ENCODE peak calls at places on chromosome 5, in ten cellular contexts. One of them, this sample, is unnamed. For H3K4me1, the result is how much of the 10 kb centered on the place peaks cover.

GRCh38 chr5:129001831-129002626 is 36.7 kb downstream of the SLC27A6 start:
- DNase-seq in HCT116: no peak
- DNase-seq in A549: no peak
- DNase-seq in psoas muscle: no peak
- DNase-seq in colonic mucosa: no peak
- DNase-seq in small intestine: no peak
- DNase-seq in aorta: no peak
- DNase-seq in prostate gland: no peak
- DNase-seq in heart right ventricle: no peak
- DNase-seq in left lung: no peak
- DNase-seq in this sample: no peak

GRCh38 chr5:32638309-32638708 is 53.0 kb downstream of the SUB1 start:
- DNase-seq in left lung: no peak
- DNase-seq in aorta: no peak
- DNase-seq in heart right ventricle: no peak
- DNase-seq in prostate gland: no peak
- DNase-seq in colonic mucosa: no peak
- DNase-seq in psoas muscle: no peak
- DNase-seq in A549: no peak
- DNase-seq in small intestine: no peak
- DNase-seq in HCT116: no peak
- DNase-seq in this sample: no peak

GRCh38 chr5:55234171-55234700 is 828 bp upstream of the CCNO start:
- DNase-seq in A549: peak
- DNase-seq in colonic mucosa: peak
- DNase-seq in psoas muscle: no peak
- DNase-seq in HCT116: peak
- DNase-seq in prostate gland: no peak
- DNase-seq in small intestine: peak
- DNase-seq in heart right ventricle: no peak
- DNase-seq in left lung: no peak
- DNase-seq in aorta: peak
- DNase-seq in this sample: peak

GRCh38 chr5:135230326-135230925 is 168.6 kb downstream of the MACROH2A1 start:
- DNase-seq in HCT116: no peak
- DNase-seq in aorta: peak
- DNase-seq in heart right ventricle: peak
- DNase-seq in colonic mucosa: peak
- DNase-seq in left lung: peak
- DNase-seq in psoas muscle: peak
- DNase-seq in small intestine: no peak
- DNase-seq in A549: no peak
- DNase-seq in prostate gland: no peak
- DNase-seq in this sample: no peak

GRCh38 chr5:130135506-130135905 is 231.2 kb downstream of the CHSY3 start:
- DNase-seq in colonic mucosa: no peak
- DNase-seq in psoas muscle: no peak
- DNase-seq in A549: no peak
- DNase-seq in HCT116: no peak
- DNase-seq in prostate gland: no peak
- DNase-seq in aorta: no peak
- DNase-seq in heart right ventricle: no peak
- DNase-seq in left lung: no peak
- DNase-seq in small intestine: no peak
- DNase-seq in this sample: no peak

GRCh38 chr5:75320341-75320740 is 16.7 kb upstream of the HMGCR start:
- DNase-seq in prostate gland: no peak
- DNase-seq in small intestine: no peak
- DNase-seq in aorta: no peak
- DNase-seq in A549: no peak
- DNase-seq in left lung: no peak
- DNase-seq in colonic mucosa: no peak
- DNase-seq in heart right ventricle: no peak
- DNase-seq in HCT116: no peak
- DNase-seq in psoas muscle: no peak
- DNase-seq in this sample: no peak

GRCh38 chr5:151092750-151093149 is 11.9 kb upstream of the TNIP1 start:
- DNase-seq in small intestine: peak
- DNase-seq in left lung: no peak
- DNase-seq in psoas muscle: peak
- DNase-seq in aorta: no peak
- DNase-seq in prostate gland: no peak
- DNase-seq in A549: no peak
- DNase-seq in colonic mucosa: no peak
- DNase-seq in HCT116: no peak
- DNase-seq in heart right ventricle: no peak
- DNase-seq in this sample: no peak

GRCh38 chr5:116574682-116575634 is at the start of gene SEMA6A:
- DNase-seq in psoas muscle: peak
- DNase-seq in colonic mucosa: peak
- DNase-seq in prostate gland: peak
- DNase-seq in heart right ventricle: peak
- DNase-seq in A549: peak
- DNase-seq in left lung: peak
- DNase-seq in small intestine: peak
- DNase-seq in aorta: peak
- DNase-seq in HCT116: peak
- DNase-seq in this sample: peak

GRCh38 chr5:118921946-118922345 is 66.4 kb downstream of the DTWD2 start:
- DNase-seq in prostate gland: no peak
- DNase-seq in HCT116: no peak
- DNase-seq in small intestine: no peak
- DNase-seq in aorta: no peak
- DNase-seq in heart right ventricle: no peak
- DNase-seq in colonic mucosa: no peak
- DNase-seq in A549: no peak
- DNase-seq in psoas muscle: no peak
- DNase-seq in left lung: no peak
- DNase-seq in this sample: no peak

GRCh38 chr5:130213607-130214006 is 309.3 kb downstream of the CHSY3 start:
- DNase-seq in A549: no peak
- DNase-seq in left lung: no peak
- DNase-seq in aorta: no peak
- DNase-seq in psoas muscle: no peak
- DNase-seq in prostate gland: no peak
- DNase-seq in small intestine: no peak
- DNase-seq in colonic mucosa: no peak
- DNase-seq in HCT116: no peak
- DNase-seq in heart right ventricle: no peak
- DNase-seq in this sample: no peak

DNA sequence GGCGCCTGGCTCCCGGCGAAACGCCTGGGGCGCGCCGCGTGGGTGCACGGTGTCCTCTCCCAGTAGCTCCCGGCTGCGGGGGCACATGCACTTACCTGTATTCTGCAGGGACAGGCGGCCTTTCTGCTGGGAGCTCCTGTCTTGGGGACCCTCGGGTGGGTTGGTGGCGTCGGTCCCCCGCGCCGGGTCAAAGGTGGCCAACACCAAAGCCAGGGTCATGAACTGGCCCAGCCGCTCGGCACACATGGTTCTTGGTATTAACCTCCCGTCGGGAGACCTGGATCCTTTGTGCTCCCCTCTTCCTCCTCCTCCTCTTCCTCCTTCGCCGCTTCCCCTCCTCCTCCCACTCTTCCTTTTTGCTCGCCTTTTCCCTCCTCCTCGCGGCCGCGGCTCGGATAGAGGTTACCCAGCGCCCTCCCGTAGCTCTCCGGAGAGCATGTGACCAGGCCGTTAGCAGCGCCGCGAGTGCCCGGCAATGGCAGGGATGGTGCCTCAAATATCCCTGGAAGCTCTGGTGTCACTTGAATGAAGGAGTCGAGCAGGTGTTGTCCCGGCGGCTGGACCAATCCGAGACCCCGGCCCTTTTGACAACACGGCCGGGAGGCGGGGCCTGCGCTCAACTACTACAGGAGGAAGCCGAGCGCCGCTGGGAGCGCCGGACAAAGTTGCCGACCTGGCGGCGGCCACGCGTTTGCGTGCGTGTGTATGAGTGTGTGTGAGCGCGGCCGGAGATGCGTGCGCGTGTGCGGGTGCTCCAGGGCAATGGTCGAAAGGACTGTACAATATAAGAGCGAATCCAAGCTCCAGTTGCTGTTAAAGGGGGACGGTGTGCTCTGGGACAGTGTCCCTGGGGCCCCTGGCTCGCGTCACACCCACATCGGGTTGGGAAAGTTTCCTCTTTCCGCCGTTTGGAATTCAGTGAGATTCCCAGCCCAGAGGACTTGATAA is at the start of gene STC2:
- DNase-seq in psoas muscle: peak
- DNase-seq in A549: peak
- DNase-seq in prostate gland: peak
- DNase-seq in small intestine: peak
- DNase-seq in colonic mucosa: peak
- DNase-seq in heart right ventricle: peak
- DNase-seq in HCT116: peak
- DNase-seq in left lung: peak
- DNase-seq in aorta: no peak
- DNase-seq in this sample: peak
- H3K4me3 ChIP-seq in psoas muscle: peak
- H3K4me3 ChIP-seq in A549: peak
- H3K4me3 ChIP-seq in prostate gland: peak
- H3K4me3 ChIP-seq in small intestine: no peak
- H3K4me3 ChIP-seq in colonic mucosa: peak
- H3K4me3 ChIP-seq in heart right ventricle: peak
- H3K4me3 ChIP-seq in HCT116: peak
- H3K4me3 ChIP-seq in left lung: peak
- H3K4me3 ChIP-seq in aorta: no peak
- H3K4me3 ChIP-seq in this sample: peak

GRCh38 chr5:14752497-14753071 is 88.1 kb downstream of the OTULIN start:
- DNase-seq in colonic mucosa: no peak
- DNase-seq in A549: no peak
- DNase-seq in prostate gland: no peak
- DNase-seq in heart right ventricle: no peak
- DNase-seq in small intestine: no peak
- DNase-seq in left lung: no peak
- DNase-seq in psoas muscle: no peak
- DNase-seq in aorta: no peak
- DNase-seq in HCT116: no peak
- DNase-seq in this sample: no peak

GRCh38 chr5:14750712-14751111 is 86.2 kb downstream of the OTULIN start:
- DNase-seq in A549: no peak
- DNase-seq in small intestine: no peak
- DNase-seq in colonic mucosa: no peak
- DNase-seq in left lung: no peak
- DNase-seq in psoas muscle: no peak
- DNase-seq in HCT116: no peak
- DNase-seq in heart right ventricle: no peak
- DNase-seq in prostate gland: no peak
- DNase-seq in aorta: no peak
- DNase-seq in this sample: no peak

GRCh38 chr5:14753292-14753691 is 88.8 kb downstream of the OTULIN start:
- DNase-seq in small intestine: no peak
- DNase-seq in aorta: no peak
- DNase-seq in HCT116: no peak
- DNase-seq in A549: no peak
- DNase-seq in prostate gland: no peak
- DNase-seq in psoas muscle: no peak
- DNase-seq in colonic mucosa: no peak
- DNase-seq in left lung: no peak
- DNase-seq in heart right ventricle: no peak
- DNase-seq in this sample: no peak

GRCh38 chr5:14757853-14758252 is 93.3 kb downstream of the OTULIN start:
- DNase-seq in HCT116: no peak
- DNase-seq in heart right ventricle: no peak
- DNase-seq in A549: no peak
- DNase-seq in small intestine: no peak
- DNase-seq in left lung: no peak
- DNase-seq in prostate gland: no peak
- DNase-seq in colonic mucosa: no peak
- DNase-seq in aorta: no peak
- DNase-seq in psoas muscle: no peak
- DNase-seq in this sample: no peak

GRCh38 chr5:14753947-14754346 is 89.4 kb downstream of the OTULIN start:
- DNase-seq in prostate gland: no peak
- DNase-seq in left lung: no peak
- DNase-seq in heart right ventricle: no peak
- DNase-seq in colonic mucosa: no peak
- DNase-seq in A549: no peak
- DNase-seq in small intestine: no peak
- DNase-seq in aorta: no peak
- DNase-seq in HCT116: no peak
- DNase-seq in psoas muscle: no peak
- DNase-seq in this sample: no peak
- H3K4me1 ChIP-seq in prostate gland: under half
- H3K4me1 ChIP-seq in left lung: under half
- H3K4me1 ChIP-seq in heart right ventricle: under half
- H3K4me1 ChIP-seq in colonic mucosa: under half
- H3K4me1 ChIP-seq in A549: under half
- H3K4me1 ChIP-seq in small intestine: under half
- H3K4me1 ChIP-seq in aorta: under half
- H3K4me1 ChIP-seq in HCT116: under half
- H3K4me1 ChIP-seq in psoas muscle: half or more
- H3K4me1 ChIP-seq in this sample: under half

DNA sequence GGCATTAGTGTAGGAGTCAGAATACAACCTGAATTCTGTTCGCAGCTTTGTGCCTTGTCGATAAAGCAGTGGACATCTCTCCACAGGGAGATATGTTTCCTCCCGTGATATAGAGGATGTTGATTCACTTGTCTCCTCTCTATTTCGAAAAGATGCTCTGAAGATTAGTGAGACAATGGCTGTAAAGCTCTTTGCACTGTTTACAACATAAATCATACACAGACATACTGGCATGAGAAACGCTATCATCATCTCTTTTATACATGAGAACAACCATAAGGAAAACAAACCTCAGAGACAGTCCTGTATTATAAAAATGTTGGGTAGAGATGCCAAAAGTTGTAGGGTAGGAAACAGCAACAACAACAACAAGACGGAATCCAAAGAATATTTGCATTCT is 507.4 kb downstream of the RAB3C start:
- DNase-seq in A549: peak
- DNase-seq in psoas muscle: no peak
- DNase-seq in prostate gland: no peak
- DNase-seq in left lung: no peak
- DNase-seq in colonic mucosa: no peak
- DNase-seq in small intestine: no peak
- DNase-seq in HCT116: no peak
- DNase-seq in heart right ventricle: no peak
- DNase-seq in aorta: no peak
- DNase-seq in this sample: no peak
- H3K4me3 ChIP-seq in A549: peak
- H3K4me3 ChIP-seq in psoas muscle: no peak
- H3K4me3 ChIP-seq in prostate gland: no peak
- H3K4me3 ChIP-seq in left lung: no peak
- H3K4me3 ChIP-seq in colonic mucosa: no peak
- H3K4me3 ChIP-seq in small intestine: no peak
- H3K4me3 ChIP-seq in HCT116: no peak
- H3K4me3 ChIP-seq in heart right ventricle: no peak
- H3K4me3 ChIP-seq in aorta: no peak
- H3K4me3 ChIP-seq in this sample: no peak

GRCh38 chr5:76718381-76718832 is 2.5 kb downstream of the F2R start:
- DNase-seq in left lung: no peak
- DNase-seq in psoas muscle: no peak
- DNase-seq in A549: no peak
- DNase-seq in prostate gland: no peak
- DNase-seq in heart right ventricle: no peak
- DNase-seq in HCT116: no peak
- DNase-seq in small intestine: no peak
- DNase-seq in colonic mucosa: no peak
- DNase-seq in aorta: no peak
- DNase-seq in this sample: peak
- H3K4me1 ChIP-seq in left lung: under half
- H3K4me1 ChIP-seq in psoas muscle: under half
- H3K4me1 ChIP-seq in A549: under half
- H3K4me1 ChIP-seq in prostate gland: under half
- H3K4me1 ChIP-seq in heart right ventricle: half or more
- H3K4me1 ChIP-seq in HCT116: under half
- H3K4me1 ChIP-seq in small intestine: under half
- H3K4me1 ChIP-seq in colonic mucosa: under half
- H3K4me1 ChIP-seq in aorta: under half
- H3K4me1 ChIP-seq in this sample: under half